ENCODE peak calls at places on chromosomes 11 and 22, in six cellular contexts. F is SW480, R is right lobe of liver, U is brain microvascular endothelial cell, I is tibial artery, P is SHP77 treated with DMSO at 0.1 percent for 48 hours. Y is an unnamed sample.

GRCh38 chr11:77053217-77054013 is 13.4 kb upstream of the CAPN5 start:
- DNase-seq in F (no peak), R (no peak), U (no peak), I (no peak), P (no peak), Y (no peak)

GRCh38 chr11:74325649-74326645 is 14.5 kb upstream of the P4HA3 start:
- DNase-seq in F (no peak), R (no peak), U (peak; percentile 55), I (peak; percentile 96), P (no peak), Y (peak; percentile 85)

GRCh38 chr22:47220752-47221151 is 458.3 kb downstream of the TBC1D22A start:
- DNase-seq in F (no peak), R (no peak), U (no peak), I (no peak), P (no peak), Y (no peak)

GRCh38 chr22:42623756-42624446 is 9.2 kb upstream of the POLDIP3 start:
- DNase-seq in F (no peak), R (no peak), U (no peak), I (no peak), P (no peak), Y (peak; percentile 56)

GRCh38 chr11:45248501-45249011 is 37.6 kb downstream of the SYT13 start:
- DNase-seq in F (no peak), R (no peak), U (no peak), I (no peak), P (no peak), Y (no peak)

GRCh38 chr22:25153961-25154685 is 45.5 kb upstream of the CRYBB3 start:
- DNase-seq in F (no peak), R (peak; percentile 72), U (peak; percentile 7), I (peak; percentile 77), P (no peak), Y (peak; percentile 55)

GRCh38 chr22:30275625-30276024 is 9.0 kb upstream of the OSM start:
- DNase-seq in F (peak; percentile 48), R (no peak), U (no peak), I (no peak), P (no peak), Y (no peak)

GRCh38 chr11:134196756-134197155 is 27.0 kb downstream of the NCAPD3 start:
- DNase-seq in F (no peak), R (no peak), U (no peak), I (no peak), P (no peak), Y (no peak)

GRCh38 chr22:23533328-23533762 is 46.7 kb downstream of the IGLL1 start:
- DNase-seq in F (no peak), R (peak; percentile 35), U (peak; percentile 7), I (peak; percentile 19), P (no peak), Y (no peak)

GRCh38 chr11:59822989-59823566 is 12.5 kb upstream of the MRPL16 start:
- DNase-seq in F (peak; percentile 75), R (no peak), U (peak; percentile 69), I (no peak), P (peak; percentile 22), Y (no peak)

GRCh38 chr11:85712953-85713352 is 27.0 kb upstream of the CCDC89 start:
- DNase-seq in F (no peak), R (no peak), U (no peak), I (no peak), P (no peak), Y (no peak)

GRCh38 chr11:24356501-24356900 is 140.4 kb upstream of the LUZP2 start:
- DNase-seq in F (no peak), R (no peak), U (peak; percentile 9), I (no peak), P (no peak), Y (no peak)

GRCh38 chr22:24289138-24289537 is 18.5 kb downstream of the SPECC1L start:
- DNase-seq in F (no peak), R (no peak), U (peak; percentile 56), I (no peak), P (no peak), Y (no peak)

GRCh38 chr11:72712168-72712721 is 38.0 kb upstream of the PDE2A start:
- DNase-seq in F (no peak), R (peak; percentile 77), U (no peak), I (peak; percentile 75), P (no peak), Y (peak; percentile 83)

GRCh38 chr11:120032766-120033390 is 105.0 kb downstream of the TRIM29 start:
- DNase-seq in F (no peak), R (no peak), U (no peak), I (peak; percentile 33), P (no peak), Y (no peak)

GRCh38 chr11:120662071-120662611 is 150.6 kb downstream of the GRIK4 start:
- DNase-seq in F (no peak), R (no peak), U (no peak), I (no peak), P (no peak), Y (no peak)

GRCh38 chr11:5460983-5461621 is 12.0 kb downstream of the OR51I2 start:
- DNase-seq in F (no peak), R (no peak), U (no peak), I (no peak), P (no peak), Y (no peak)

GRCh38 chr11:74014880-74015279 is 6.0 kb upstream of the UCP3 start:
- DNase-seq in F (no peak), R (no peak), U (no peak), I (no peak), P (no peak), Y (no peak)